ENCODE peak calls at places on chromosomes 16 and 17, in seven cellular contexts. One of them, this sample, is unnamed. For H3K4me1, the result is how much of the 10 kb centered on the place peaks cover.

GRCh38 chr17:45296003-45296832 is 20.6 kb downstream of the MAP3K14 start:
- DNase-seq in upper lobe of right lung: no peak
- DNase-seq in Peyer's patch: peak
- DNase-seq in tibial nerve: no peak
- DNase-seq in ascending aorta: no peak
- DNase-seq in CD8-positive, alpha-beta memory T cell: no peak
- DNase-seq in thoracic aorta: no peak
- DNase-seq in this sample: no peak

GRCh38 chr16:31713945-31714898 is 159.4 kb upstream of the ZNF267 start:
- DNase-seq in upper lobe of right lung: no peak
- DNase-seq in Peyer's patch: no peak
- DNase-seq in tibial nerve: no peak
- DNase-seq in ascending aorta: no peak
- DNase-seq in CD8-positive, alpha-beta memory T cell: no peak
- DNase-seq in thoracic aorta: no peak
- DNase-seq in this sample: no peak

GRCh38 chr17:14813649-14814048 is 451.5 kb downstream of the PMP22 start:
- DNase-seq in upper lobe of right lung: peak
- DNase-seq in Peyer's patch: no peak
- DNase-seq in tibial nerve: no peak
- DNase-seq in ascending aorta: no peak
- DNase-seq in CD8-positive, alpha-beta memory T cell: peak
- DNase-seq in thoracic aorta: no peak
- DNase-seq in this sample: no peak

GRCh38 chr17:79981090-79981489 is 54.6 kb downstream of the TBC1D16 start:
- DNase-seq in upper lobe of right lung: peak
- DNase-seq in Peyer's patch: no peak
- DNase-seq in tibial nerve: no peak
- DNase-seq in ascending aorta: no peak
- DNase-seq in CD8-positive, alpha-beta memory T cell: no peak
- DNase-seq in thoracic aorta: no peak
- DNase-seq in this sample: no peak

GRCh38 chr17:32780721-32781120 is 96.2 kb downstream of the MYO1D start:
- DNase-seq in upper lobe of right lung: no peak
- DNase-seq in Peyer's patch: no peak
- DNase-seq in tibial nerve: no peak
- DNase-seq in ascending aorta: no peak
- DNase-seq in CD8-positive, alpha-beta memory T cell: no peak
- DNase-seq in thoracic aorta: no peak
- DNase-seq in this sample: no peak

GRCh38 chr16:57675752-57676623 is 7.9 kb downstream of the ADGRG3 start:
- DNase-seq in upper lobe of right lung: no peak
- DNase-seq in Peyer's patch: no peak
- DNase-seq in tibial nerve: no peak
- DNase-seq in ascending aorta: no peak
- DNase-seq in CD8-positive, alpha-beta memory T cell: no peak
- DNase-seq in thoracic aorta: no peak
- DNase-seq in this sample: no peak

GRCh38 chr17:63124536-63124935 is 158.5 kb downstream of the TANC2 start:
- DNase-seq in upper lobe of right lung: no peak
- DNase-seq in Peyer's patch: no peak
- DNase-seq in tibial nerve: no peak
- DNase-seq in ascending aorta: no peak
- DNase-seq in CD8-positive, alpha-beta memory T cell: no peak
- DNase-seq in thoracic aorta: no peak
- DNase-seq in this sample: no peak

GRCh38 chr16:23554536-23554935 is 2.6 kb downstream of the EARS2 start:
- DNase-seq in upper lobe of right lung: no peak
- DNase-seq in Peyer's patch: no peak
- DNase-seq in tibial nerve: no peak
- DNase-seq in ascending aorta: no peak
- DNase-seq in CD8-positive, alpha-beta memory T cell: no peak
- DNase-seq in thoracic aorta: no peak
- DNase-seq in this sample: no peak

GRCh38 chr17:81420769-81421462 is 25.7 kb downstream of the BAHCC1 start:
- DNase-seq in upper lobe of right lung: peak
- DNase-seq in Peyer's patch: no peak
- DNase-seq in tibial nerve: no peak
- DNase-seq in ascending aorta: peak
- DNase-seq in CD8-positive, alpha-beta memory T cell: no peak
- DNase-seq in thoracic aorta: peak
- DNase-seq in this sample: peak

GRCh38 chr17:81424613-81425017 is 29.4 kb downstream of the BAHCC1 start:
- DNase-seq in upper lobe of right lung: no peak
- DNase-seq in Peyer's patch: no peak
- DNase-seq in tibial nerve: no peak
- DNase-seq in ascending aorta: no peak
- DNase-seq in CD8-positive, alpha-beta memory T cell: no peak
- DNase-seq in thoracic aorta: no peak
- DNase-seq in this sample: no peak

GRCh38 chr17:81422776-81423697 is 27.8 kb downstream of the BAHCC1 start:
- DNase-seq in upper lobe of right lung: peak
- DNase-seq in Peyer's patch: no peak
- DNase-seq in tibial nerve: no peak
- DNase-seq in ascending aorta: peak
- DNase-seq in CD8-positive, alpha-beta memory T cell: no peak
- DNase-seq in thoracic aorta: peak
- DNase-seq in this sample: peak

GRCh38 chr17:81424151-81424550 is 28.9 kb downstream of the BAHCC1 start:
- DNase-seq in upper lobe of right lung: no peak
- DNase-seq in Peyer's patch: no peak
- DNase-seq in tibial nerve: no peak
- DNase-seq in ascending aorta: no peak
- DNase-seq in CD8-positive, alpha-beta memory T cell: no peak
- DNase-seq in thoracic aorta: no peak
- DNase-seq in this sample: no peak

GRCh38 chr17:81423698-81424071 is 28.4 kb downstream of the BAHCC1 start:
- DNase-seq in upper lobe of right lung: no peak
- DNase-seq in Peyer's patch: no peak
- DNase-seq in tibial nerve: no peak
- DNase-seq in ascending aorta: no peak
- DNase-seq in CD8-positive, alpha-beta memory T cell: no peak
- DNase-seq in thoracic aorta: no peak
- DNase-seq in this sample: no peak
- H3K4me1 ChIP-seq in upper lobe of right lung: half or more
- H3K4me1 ChIP-seq in Peyer's patch: under half
- H3K4me1 ChIP-seq in tibial nerve: half or more
- H3K4me1 ChIP-seq in ascending aorta: half or more
- H3K4me1 ChIP-seq in CD8-positive, alpha-beta memory T cell: under half
- H3K4me1 ChIP-seq in thoracic aorta: half or more
- H3K4me1 ChIP-seq in this sample: half or more

GRCh38 chr16:73056911-73057310 is 9.0 kb upstream of the ZFHX3 start:
- DNase-seq in upper lobe of right lung: no peak
- DNase-seq in Peyer's patch: no peak
- DNase-seq in tibial nerve: no peak
- DNase-seq in ascending aorta: no peak
- DNase-seq in CD8-positive, alpha-beta memory T cell: no peak
- DNase-seq in thoracic aorta: no peak
- DNase-seq in this sample: no peak

GRCh38 chr16:73058616-73059409 is 10.9 kb upstream of the ZFHX3 start:
- DNase-seq in upper lobe of right lung: peak
- DNase-seq in Peyer's patch: no peak
- DNase-seq in tibial nerve: no peak
- DNase-seq in ascending aorta: no peak
- DNase-seq in CD8-positive, alpha-beta memory T cell: no peak
- DNase-seq in thoracic aorta: no peak
- DNase-seq in this sample: no peak

GRCh38 chr16:73059779-73060178 is 11.9 kb upstream of the ZFHX3 start:
- DNase-seq in upper lobe of right lung: no peak
- DNase-seq in Peyer's patch: no peak
- DNase-seq in tibial nerve: no peak
- DNase-seq in ascending aorta: no peak
- DNase-seq in CD8-positive, alpha-beta memory T cell: no peak
- DNase-seq in thoracic aorta: no peak
- DNase-seq in this sample: no peak

GRCh38 chr16:73057369-73058210 is 9.7 kb upstream of the ZFHX3 start:
- DNase-seq in upper lobe of right lung: peak
- DNase-seq in Peyer's patch: no peak
- DNase-seq in tibial nerve: no peak
- DNase-seq in ascending aorta: no peak
- DNase-seq in CD8-positive, alpha-beta memory T cell: no peak
- DNase-seq in thoracic aorta: no peak
- DNase-seq in this sample: no peak

DNA sequence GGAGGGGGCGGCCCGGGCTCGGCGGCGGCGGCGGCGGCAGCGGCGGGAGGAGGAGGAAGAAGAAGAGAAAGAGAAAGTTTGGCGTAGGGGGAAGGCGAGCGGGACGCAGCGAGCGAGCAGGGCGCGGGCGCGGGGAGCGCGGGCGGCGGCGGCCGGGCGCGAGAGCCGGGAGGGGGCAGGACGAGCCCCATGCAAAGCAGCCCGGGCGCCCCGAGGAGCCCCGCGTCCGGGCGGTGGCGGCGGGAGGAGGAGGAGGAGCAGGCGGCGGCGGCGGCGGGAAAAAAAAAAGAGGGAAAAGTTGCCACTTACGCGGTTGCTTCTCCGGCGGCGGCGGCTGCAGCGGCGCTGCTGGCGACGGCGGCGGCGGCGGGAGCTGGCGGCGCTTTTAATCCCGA is 10.3 kb upstream of the ZFHX3 start:
- DNase-seq in upper lobe of right lung: peak
- DNase-seq in Peyer's patch: no peak
- DNase-seq in tibial nerve: no peak
- DNase-seq in ascending aorta: peak
- DNase-seq in CD8-positive, alpha-beta memory T cell: peak
- DNase-seq in thoracic aorta: no peak
- DNase-seq in this sample: no peak
- H3K4me1 ChIP-seq in upper lobe of right lung: under half
- H3K4me1 ChIP-seq in Peyer's patch: under half
- H3K4me1 ChIP-seq in tibial nerve: under half
- H3K4me1 ChIP-seq in ascending aorta: under half
- H3K4me1 ChIP-seq in CD8-positive, alpha-beta memory T cell: under half
- H3K4me1 ChIP-seq in thoracic aorta: under half
- H3K4me1 ChIP-seq in this sample: under half

GRCh38 chr16:49378238-49378637 is 4.6 kb downstream of the C16orf78 start:
- DNase-seq in upper lobe of right lung: no peak
- DNase-seq in Peyer's patch: no peak
- DNase-seq in tibial nerve: no peak
- DNase-seq in ascending aorta: no peak
- DNase-seq in CD8-positive, alpha-beta memory T cell: no peak
- DNase-seq in thoracic aorta: no peak
- DNase-seq in this sample: no peak

GRCh38 chr16:49378816-49379215 is 5.2 kb downstream of the C16orf78 start:
- DNase-seq in upper lobe of right lung: no peak
- DNase-seq in Peyer's patch: no peak
- DNase-seq in tibial nerve: no peak
- DNase-seq in ascending aorta: no peak
- DNase-seq in CD8-positive, alpha-beta memory T cell: no peak
- DNase-seq in thoracic aorta: no peak
- DNase-seq in this sample: no peak

GRCh38 chr16:49373504-49373903 is at the start of gene C16orf78:
- DNase-seq in upper lobe of right lung: no peak
- DNase-seq in Peyer's patch: no peak
- DNase-seq in tibial nerve: no peak
- DNase-seq in ascending aorta: no peak
- DNase-seq in CD8-positive, alpha-beta memory T cell: no peak
- DNase-seq in thoracic aorta: no peak
- DNase-seq in this sample: no peak

GRCh38 chr16:49377196-49377755 is 3.7 kb downstream of the C16orf78 start:
- DNase-seq in upper lobe of right lung: no peak
- DNase-seq in Peyer's patch: no peak
- DNase-seq in tibial nerve: no peak
- DNase-seq in ascending aorta: no peak
- DNase-seq in CD8-positive, alpha-beta memory T cell: no peak
- DNase-seq in thoracic aorta: no peak
- DNase-seq in this sample: no peak

DNA sequence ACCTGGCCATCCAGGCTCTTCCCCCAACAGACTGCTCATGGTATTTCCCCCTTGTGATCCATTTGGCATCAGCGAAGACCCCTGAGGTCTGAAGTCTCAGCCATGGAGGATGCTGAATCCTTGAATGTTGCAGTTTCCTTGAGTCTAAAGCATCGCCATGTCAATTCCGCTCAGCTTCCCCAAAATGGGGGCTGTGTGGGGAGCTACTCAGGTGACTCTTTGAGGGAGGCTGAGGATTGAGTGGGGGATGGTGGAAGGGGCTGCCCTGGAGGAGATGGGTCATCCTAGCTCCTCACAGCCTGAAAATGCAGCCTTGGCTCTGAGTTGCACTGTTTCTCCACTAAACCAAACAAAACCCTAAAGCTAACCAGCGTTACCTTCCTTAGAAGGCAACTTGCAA is 2.6 kb downstream of the C16orf78 start:
- DNase-seq in upper lobe of right lung: no peak
- DNase-seq in Peyer's patch: no peak
- DNase-seq in tibial nerve: no peak
- DNase-seq in ascending aorta: no peak
- DNase-seq in CD8-positive, alpha-beta memory T cell: no peak
- DNase-seq in thoracic aorta: no peak
- DNase-seq in this sample: no peak
- H3K4me1 ChIP-seq in upper lobe of right lung: under half
- H3K4me1 ChIP-seq in Peyer's patch: under half
- H3K4me1 ChIP-seq in tibial nerve: under half
- H3K4me1 ChIP-seq in ascending aorta: under half
- H3K4me1 ChIP-seq in CD8-positive, alpha-beta memory T cell: under half
- H3K4me1 ChIP-seq in thoracic aorta: under half
- H3K4me1 ChIP-seq in this sample: under half

GRCh38 chr17:59745040-59745439 is 37.6 kb downstream of the VMP1 start:
- DNase-seq in upper lobe of right lung: no peak
- DNase-seq in Peyer's patch: no peak
- DNase-seq in tibial nerve: no peak
- DNase-seq in ascending aorta: no peak
- DNase-seq in CD8-positive, alpha-beta memory T cell: no peak
- DNase-seq in thoracic aorta: no peak
- DNase-seq in this sample: no peak

GRCh38 chr17:59751955-59752413 is 44.5 kb downstream of the VMP1 start:
- DNase-seq in upper lobe of right lung: no peak
- DNase-seq in Peyer's patch: no peak
- DNase-seq in tibial nerve: no peak
- DNase-seq in ascending aorta: no peak
- DNase-seq in CD8-positive, alpha-beta memory T cell: no peak
- DNase-seq in thoracic aorta: no peak
- DNase-seq in this sample: no peak

GRCh38 chr17:59743842-59744241 is 36.4 kb downstream of the VMP1 start:
- DNase-seq in upper lobe of right lung: no peak
- DNase-seq in Peyer's patch: no peak
- DNase-seq in tibial nerve: no peak
- DNase-seq in ascending aorta: no peak
- DNase-seq in CD8-positive, alpha-beta memory T cell: no peak
- DNase-seq in thoracic aorta: no peak
- DNase-seq in this sample: no peak

GRCh38 chr17:59748591-59748990 is 41.1 kb downstream of the VMP1 start:
- DNase-seq in upper lobe of right lung: no peak
- DNase-seq in Peyer's patch: no peak
- DNase-seq in tibial nerve: no peak
- DNase-seq in ascending aorta: no peak
- DNase-seq in CD8-positive, alpha-beta memory T cell: no peak
- DNase-seq in thoracic aorta: no peak
- DNase-seq in this sample: no peak

DNA sequence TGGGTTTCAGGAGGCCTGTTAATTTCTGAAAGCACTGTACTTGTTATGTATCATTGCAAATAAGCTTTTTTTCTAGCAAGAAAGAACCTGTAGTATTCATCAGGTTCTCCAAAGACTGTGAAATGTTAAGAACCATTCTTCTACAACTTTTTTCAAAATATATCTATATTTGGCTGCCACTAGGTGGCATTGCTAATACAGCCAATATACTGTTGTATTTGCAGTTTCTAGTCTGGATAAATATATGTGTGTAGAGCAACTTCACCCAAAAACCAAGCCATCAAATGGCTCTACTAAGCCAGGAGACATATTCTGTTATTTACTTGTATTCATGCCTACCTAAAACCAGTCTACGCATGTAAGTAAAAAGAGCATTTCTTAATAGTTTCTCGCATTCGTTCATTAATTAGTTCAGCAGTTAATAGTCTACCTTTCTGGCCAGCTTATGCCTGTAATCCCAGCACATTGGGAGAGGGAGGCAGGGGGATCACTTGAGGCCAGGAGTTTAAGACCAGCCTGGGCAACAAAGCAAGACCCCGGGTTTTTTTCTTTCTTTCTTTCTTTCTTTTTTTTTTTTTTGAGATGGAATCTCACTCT is 39.5 kb downstream of the VMP1 start:
- DNase-seq in upper lobe of right lung: no peak
- DNase-seq in Peyer's patch: no peak
- DNase-seq in tibial nerve: no peak
- DNase-seq in ascending aorta: no peak
- DNase-seq in CD8-positive, alpha-beta memory T cell: no peak
- DNase-seq in thoracic aorta: no peak
- DNase-seq in this sample: no peak
- H3K4me1 ChIP-seq in upper lobe of right lung: under half
- H3K4me1 ChIP-seq in Peyer's patch: under half
- H3K4me1 ChIP-seq in tibial nerve: under half
- H3K4me1 ChIP-seq in ascending aorta: under half
- H3K4me1 ChIP-seq in CD8-positive, alpha-beta memory T cell: under half
- H3K4me1 ChIP-seq in thoracic aorta: under half
- H3K4me1 ChIP-seq in this sample: under half

This sample was measured in breast epithelium.